ENCODE peak calls at places on chromosomes 12 and 14, in five cellular contexts. One of them, this sample, is unnamed.

GRCh38 chr12:4221157-4221556 is 52.4 kb upstream of the CCND2 start:
- DNase-seq in GM23338: no peak
- DNase-seq in right cardiac atrium: no peak
- DNase-seq in NT2/D1: no peak
- DNase-seq in BJ: no peak
- DNase-seq in this sample: peak

GRCh38 chr14:49677643-49678042 is 10.4 kb downstream of the POLE2 start:
- DNase-seq in GM23338: peak
- DNase-seq in NT2/D1: no peak
- DNase-seq in BJ: no peak
- DNase-seq in right cardiac atrium: no peak
- DNase-seq in this sample: no peak

GRCh38 chr14:71591929-71592328 is 340.3 kb upstream of the RGS6 start:
- DNase-seq in right cardiac atrium: no peak
- DNase-seq in NT2/D1: no peak
- DNase-seq in GM23338: no peak
- DNase-seq in BJ: no peak
- DNase-seq in this sample: peak

GRCh38 chr12:15220961-15221885 is at the start of gene RERG:
- DNase-seq in GM23338: peak
- DNase-seq in NT2/D1: peak
- DNase-seq in right cardiac atrium: peak
- DNase-seq in BJ: no peak
- DNase-seq in this sample: no peak

GRCh38 chr14:21263284-21264024 is 5.8 kb downstream of the HNRNPC start:
- DNase-seq in BJ: no peak
- DNase-seq in right cardiac atrium: no peak
- DNase-seq in GM23338: no peak
- DNase-seq in NT2/D1: no peak
- DNase-seq in this sample: no peak

GRCh38 chr14:77043177-77043983 is 14.9 kb upstream of the IRF2BPL start:
- DNase-seq in GM23338: no peak
- DNase-seq in BJ: peak
- DNase-seq in right cardiac atrium: peak
- DNase-seq in NT2/D1: no peak
- DNase-seq in this sample: no peak

GRCh38 chr12:112839386-112839972 is 47.9 kb downstream of the RPH3A start:
- DNase-seq in right cardiac atrium: no peak
- DNase-seq in GM23338: peak
- DNase-seq in NT2/D1: peak
- DNase-seq in BJ: no peak
- DNase-seq in this sample: peak

GRCh38 chr12:4434299-4434698 is 11.3 kb downstream of the FGF6 start:
- DNase-seq in right cardiac atrium: no peak
- DNase-seq in BJ: no peak
- DNase-seq in NT2/D1: no peak
- DNase-seq in GM23338: no peak
- DNase-seq in this sample: no peak

GRCh38 chr14:20327005-20327869 is 5.8 kb downstream of the CCNB1IP1 start:
- DNase-seq in GM23338: peak
- DNase-seq in BJ: no peak
- DNase-seq in NT2/D1: no peak
- DNase-seq in right cardiac atrium: no peak
- DNase-seq in this sample: no peak

GRCh38 chr12:130716918-130717306 is 813 bp upstream of the RIMBP2 start:
- DNase-seq in GM23338: no peak
- DNase-seq in right cardiac atrium: no peak
- DNase-seq in NT2/D1: no peak
- DNase-seq in BJ: no peak
- DNase-seq in this sample: no peak

GRCh38 chr14:96861568-96862310 is 64.6 kb downstream of the VRK1 start:
- DNase-seq in NT2/D1: peak
- DNase-seq in BJ: no peak
- DNase-seq in GM23338: peak
- DNase-seq in right cardiac atrium: no peak
- DNase-seq in this sample: no peak

GRCh38 chr14:103514596-103515421 is 7.8 kb downstream of the CKB start:
- DNase-seq in GM23338: no peak
- DNase-seq in right cardiac atrium: peak
- DNase-seq in NT2/D1: no peak
- DNase-seq in BJ: no peak
- DNase-seq in this sample: no peak

GRCh38 chr14:52351191-52351560 is 37.1 kb downstream of the PTGER2 start:
- DNase-seq in NT2/D1: no peak
- DNase-seq in BJ: no peak
- DNase-seq in right cardiac atrium: no peak
- DNase-seq in GM23338: no peak
- DNase-seq in this sample: no peak

GRCh38 chr14:61618448-61618847 is 76.9 kb upstream of the HIF1A start:
- DNase-seq in right cardiac atrium: no peak
- DNase-seq in NT2/D1: no peak
- DNase-seq in GM23338: no peak
- DNase-seq in BJ: no peak
- DNase-seq in this sample: no peak

GRCh38 chr14:75275598-75275997 is 3.0 kb upstream of the FOS start:
- DNase-seq in GM23338: no peak
- DNase-seq in right cardiac atrium: no peak
- DNase-seq in BJ: no peak
- DNase-seq in NT2/D1: no peak
- DNase-seq in this sample: no peak

GRCh38 chr12:16984484-16984883 is 378.5 kb upstream of the LMO3 start:
- DNase-seq in right cardiac atrium: no peak
- DNase-seq in NT2/D1: no peak
- DNase-seq in GM23338: no peak
- DNase-seq in BJ: no peak
- DNase-seq in this sample: no peak

GRCh38 chr14:50230601-50231474 is 540 bp downstream of the SOS2 start:
- DNase-seq in NT2/D1: no peak
- DNase-seq in right cardiac atrium: peak
- DNase-seq in GM23338: peak
- DNase-seq in BJ: no peak
- DNase-seq in this sample: peak

GRCh38 chr14:74661726-74662450 is 49.9 kb upstream of the LTBP2 start:
- DNase-seq in GM23338: no peak
- DNase-seq in right cardiac atrium: peak
- DNase-seq in NT2/D1: no peak
- DNase-seq in BJ: no peak
- DNase-seq in this sample: no peak

GRCh38 chr12:70983692-70984091 is 63.2 kb upstream of the PTPRR start:
- DNase-seq in NT2/D1: peak
- DNase-seq in GM23338: peak
- DNase-seq in right cardiac atrium: no peak
- DNase-seq in BJ: no peak
- DNase-seq in this sample: no peak

GRCh38 chr12:67573456-67573855 is 75.1 kb upstream of the DYRK2 start:
- DNase-seq in BJ: no peak
- DNase-seq in NT2/D1: no peak
- DNase-seq in GM23338: no peak
- DNase-seq in right cardiac atrium: no peak
- DNase-seq in this sample: no peak

GRCh38 chr12:14993537-14994266 is 20.9 kb downstream of the PDE6H start:
- DNase-seq in NT2/D1: no peak
- DNase-seq in GM23338: no peak
- DNase-seq in BJ: no peak
- DNase-seq in right cardiac atrium: peak
- DNase-seq in this sample: no peak

GRCh38 chr12:8078400-8078799 is 3.7 kb upstream of the NECAP1 start:
- DNase-seq in GM23338: peak
- DNase-seq in right cardiac atrium: no peak
- DNase-seq in NT2/D1: peak
- DNase-seq in BJ: no peak
- DNase-seq in this sample: no peak

GRCh38 chr12:115736360-115736759 is 541.1 kb downstream of the MED13L start:
- DNase-seq in NT2/D1: no peak
- DNase-seq in GM23338: no peak
- DNase-seq in right cardiac atrium: no peak
- DNase-seq in BJ: no peak
- DNase-seq in this sample: no peak

GRCh38 chr14:37091651-37092050 is 80.8 kb downstream of the SLC25A21 start:
- DNase-seq in GM23338: no peak
- DNase-seq in BJ: no peak
- DNase-seq in NT2/D1: no peak
- DNase-seq in right cardiac atrium: no peak
- DNase-seq in this sample: no peak

GRCh38 chr12:41293011-41293410 is 104.9 kb downstream of the PDZRN4 start:
- DNase-seq in BJ: no peak
- DNase-seq in right cardiac atrium: no peak
- DNase-seq in GM23338: no peak
- DNase-seq in NT2/D1: no peak
- DNase-seq in this sample: peak

GRCh38 chr12:14239935-14240872 is 125.3 kb upstream of the ATF7IP start:
- DNase-seq in BJ: no peak
- DNase-seq in NT2/D1: no peak
- DNase-seq in GM23338: peak
- DNase-seq in right cardiac atrium: no peak
- DNase-seq in this sample: no peak

GRCh38 chr12:52243774-52244614 is 11.0 kb downstream of the KRT7 start:
- DNase-seq in right cardiac atrium: peak
- DNase-seq in GM23338: no peak
- DNase-seq in NT2/D1: no peak
- DNase-seq in BJ: peak
- DNase-seq in this sample: peak

GRCh38 chr12:52245962-52246577 is 13.0 kb downstream of the KRT7 start:
- DNase-seq in GM23338: no peak
- DNase-seq in BJ: no peak
- DNase-seq in right cardiac atrium: no peak
- DNase-seq in NT2/D1: no peak
- DNase-seq in this sample: no peak

GRCh38 chr12:52243264-52243773 is 10.3 kb downstream of the KRT7 start:
- DNase-seq in right cardiac atrium: no peak
- DNase-seq in BJ: no peak
- DNase-seq in NT2/D1: no peak
- DNase-seq in GM23338: no peak
- DNase-seq in this sample: no peak

GRCh38 chr12:52245259-52245961 is 12.4 kb downstream of the KRT7 start:
- DNase-seq in BJ: no peak
- DNase-seq in GM23338: peak
- DNase-seq in NT2/D1: no peak
- DNase-seq in right cardiac atrium: no peak
- DNase-seq in this sample: no peak

GRCh38 chr12:52244615-52244994 is 11.6 kb downstream of the KRT7 start:
- DNase-seq in NT2/D1: no peak
- DNase-seq in BJ: no peak
- DNase-seq in right cardiac atrium: no peak
- DNase-seq in GM23338: no peak
- DNase-seq in this sample: no peak
- H3K4me3 ChIP-seq in NT2/D1: no peak
- H3K4me3 ChIP-seq in BJ: no peak
- H3K4me3 ChIP-seq in right cardiac atrium: no peak
- H3K4me3 ChIP-seq in GM23338: no peak
- H3K4me3 ChIP-seq in this sample: peak

DNA sequence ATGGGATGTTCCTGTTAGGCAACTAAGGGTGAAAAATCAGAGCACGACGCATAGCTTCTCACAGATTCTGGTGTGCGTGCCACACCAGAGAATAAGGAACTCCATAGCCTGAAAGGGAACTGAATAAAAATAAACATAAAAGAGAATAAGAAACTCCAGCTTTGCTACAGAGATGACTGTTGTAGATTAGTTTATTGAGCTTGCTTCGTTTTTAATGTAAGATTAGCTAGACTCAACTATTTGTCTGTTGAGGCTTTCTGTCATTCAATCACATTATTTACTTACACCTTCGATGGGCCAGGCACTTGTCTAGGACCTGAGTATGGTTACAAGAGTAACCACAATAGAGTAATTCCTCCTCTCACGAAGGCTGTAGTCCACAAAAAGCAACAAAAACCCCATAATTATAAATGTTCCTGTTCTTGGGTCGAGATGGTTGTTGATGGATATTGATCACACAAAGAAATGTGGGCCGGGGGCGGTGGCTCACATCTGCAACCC is 807 bp upstream of the ZCCHC8 start:
- DNase-seq in right cardiac atrium: no peak
- DNase-seq in NT2/D1: no peak
- DNase-seq in GM23338: no peak
- DNase-seq in BJ: no peak
- DNase-seq in this sample: no peak
- H3K4me3 ChIP-seq in right cardiac atrium: peak
- H3K4me3 ChIP-seq in NT2/D1: peak
- H3K4me3 ChIP-seq in GM23338: peak
- H3K4me3 ChIP-seq in BJ: no peak
- H3K4me3 ChIP-seq in this sample: no peak

DNA sequence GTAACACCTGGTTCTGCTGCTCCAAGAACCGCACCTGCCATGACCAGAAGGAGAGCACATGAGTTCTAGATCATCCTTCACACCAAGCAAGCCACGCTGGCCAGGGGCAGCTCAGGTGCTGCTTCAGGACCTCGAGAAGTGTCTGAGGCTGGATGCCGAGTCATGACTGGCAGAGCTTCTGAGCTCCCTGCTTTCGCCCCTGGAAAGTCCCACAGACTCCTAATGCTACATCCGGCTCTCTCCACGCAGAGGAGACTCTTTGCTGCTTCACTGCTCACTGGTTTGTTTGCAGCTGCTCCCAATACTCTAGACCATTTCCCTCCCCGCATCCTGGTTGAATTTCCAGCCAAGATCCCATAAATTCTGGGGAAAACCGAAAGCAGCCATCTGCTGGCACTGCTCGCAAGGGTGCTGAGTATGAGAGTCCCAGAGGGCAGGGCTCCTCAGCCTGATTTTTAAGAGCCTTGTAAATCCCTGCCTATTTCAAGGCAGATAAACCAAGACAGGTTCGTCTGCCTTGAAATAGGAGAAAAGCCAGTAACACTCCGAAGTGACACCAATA is 1.4 kb downstream of the KRT2 start:
- DNase-seq in BJ: no peak
- DNase-seq in GM23338: no peak
- DNase-seq in NT2/D1: no peak
- DNase-seq in right cardiac atrium: no peak
- DNase-seq in this sample: no peak
- H3K4me3 ChIP-seq in BJ: no peak
- H3K4me3 ChIP-seq in GM23338: no peak
- H3K4me3 ChIP-seq in NT2/D1: no peak
- H3K4me3 ChIP-seq in right cardiac atrium: no peak
- H3K4me3 ChIP-seq in this sample: no peak

GRCh38 chr14:58898655-58899316 is 261.0 kb downstream of the DACT1 start:
- DNase-seq in right cardiac atrium: no peak
- DNase-seq in NT2/D1: no peak
- DNase-seq in GM23338: no peak
- DNase-seq in BJ: peak
- DNase-seq in this sample: peak

GRCh38 chr14:58904771-58905170 is 267.0 kb downstream of the DACT1 start:
- DNase-seq in BJ: no peak
- DNase-seq in right cardiac atrium: no peak
- DNase-seq in NT2/D1: no peak
- DNase-seq in GM23338: no peak
- DNase-seq in this sample: no peak

GRCh38 chr14:58901826-58902225 is 264.1 kb downstream of the DACT1 start:
- DNase-seq in right cardiac atrium: no peak
- DNase-seq in NT2/D1: no peak
- DNase-seq in GM23338: no peak
- DNase-seq in BJ: no peak
- DNase-seq in this sample: no peak

DNA sequence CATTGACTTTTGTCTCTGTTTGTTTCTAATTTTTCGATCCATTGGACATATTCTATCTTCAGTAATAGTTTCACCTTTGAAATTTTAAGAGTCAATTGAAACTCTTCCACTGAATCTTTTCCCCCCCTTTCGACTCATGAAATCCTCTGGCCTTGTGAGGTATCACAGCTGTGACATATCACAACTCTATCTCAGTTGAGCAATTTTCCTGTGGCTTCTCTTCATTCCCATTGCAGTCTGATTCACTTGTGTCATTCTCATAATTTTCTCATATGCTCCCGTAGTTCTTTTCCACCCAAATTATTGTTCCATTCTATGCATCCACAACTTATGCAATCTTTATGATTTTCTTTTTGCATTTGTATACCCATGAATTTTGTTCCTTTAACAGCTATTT is 261.6 kb downstream of the DACT1 start:
- DNase-seq in right cardiac atrium: no peak
- DNase-seq in NT2/D1: no peak
- DNase-seq in BJ: peak
- DNase-seq in GM23338: no peak
- DNase-seq in this sample: peak
- H3K4me3 ChIP-seq in right cardiac atrium: no peak
- H3K4me3 ChIP-seq in NT2/D1: no peak
- H3K4me3 ChIP-seq in BJ: no peak
- H3K4me3 ChIP-seq in GM23338: no peak
- H3K4me3 ChIP-seq in this sample: no peak

This sample was measured in keratinocyte.